ENCODE peak calls at places on chromosomes 4 and X, in seven cellular contexts. One of them, this sample, is unnamed. For H3K4me1, the result is how much of the 10 kb centered on the place peaks cover.

GRCh38 chrX:54358424-54359211 is 772 bp upstream of the WNK3 start:
- DNase-seq in HCT116: no peak
- DNase-seq in esophagus muscularis mucosa: no peak
- DNase-seq in endothelial cell of umbilical vein: peak
- DNase-seq in prostate gland: peak
- DNase-seq in sigmoid colon: peak
- DNase-seq in SK-N-SH: peak
- DNase-seq in this sample: peak

GRCh38 chrX:68835104-68835442 is 6.3 kb downstream of the EFNB1 start:
- DNase-seq in endothelial cell of umbilical vein: no peak
- DNase-seq in sigmoid colon: peak
- DNase-seq in prostate gland: no peak
- DNase-seq in esophagus muscularis mucosa: no peak
- DNase-seq in SK-N-SH: no peak
- DNase-seq in HCT116: no peak
- DNase-seq in this sample: no peak

GRCh38 chr4:14878681-14879080 is 123.6 kb upstream of the CPEB2 start:
- DNase-seq in endothelial cell of umbilical vein: no peak
- DNase-seq in esophagus muscularis mucosa: no peak
- DNase-seq in SK-N-SH: no peak
- DNase-seq in HCT116: no peak
- DNase-seq in sigmoid colon: no peak
- DNase-seq in prostate gland: no peak
- DNase-seq in this sample: no peak

GRCh38 chr4:152773953-152774352 is 5.6 kb downstream of the TIGD4 start:
- DNase-seq in prostate gland: no peak
- DNase-seq in HCT116: no peak
- DNase-seq in SK-N-SH: no peak
- DNase-seq in endothelial cell of umbilical vein: no peak
- DNase-seq in esophagus muscularis mucosa: no peak
- DNase-seq in sigmoid colon: no peak
- DNase-seq in this sample: no peak

GRCh38 chr4:67087897-67088296 is 457.4 kb downstream of the CENPC start:
- DNase-seq in SK-N-SH: peak
- DNase-seq in sigmoid colon: no peak
- DNase-seq in HCT116: peak
- DNase-seq in prostate gland: no peak
- DNase-seq in endothelial cell of umbilical vein: peak
- DNase-seq in esophagus muscularis mucosa: no peak
- DNase-seq in this sample: no peak

GRCh38 chr4:80125252-80126177 is 52.5 kb upstream of the ANTXR2 start:
- DNase-seq in HCT116: peak
- DNase-seq in prostate gland: peak
- DNase-seq in sigmoid colon: no peak
- DNase-seq in esophagus muscularis mucosa: no peak
- DNase-seq in endothelial cell of umbilical vein: peak
- DNase-seq in SK-N-SH: no peak
- DNase-seq in this sample: no peak

GRCh38 chrX:75096331-75096730 is 59.8 kb downstream of the ABCB7 start:
- DNase-seq in HCT116: no peak
- DNase-seq in SK-N-SH: no peak
- DNase-seq in esophagus muscularis mucosa: no peak
- DNase-seq in prostate gland: no peak
- DNase-seq in sigmoid colon: no peak
- DNase-seq in endothelial cell of umbilical vein: peak
- DNase-seq in this sample: no peak

GRCh38 chr4:140149851-140150635 is 3.9 kb downstream of the MAML3 start:
- DNase-seq in sigmoid colon: peak
- DNase-seq in endothelial cell of umbilical vein: peak
- DNase-seq in HCT116: peak
- DNase-seq in prostate gland: peak
- DNase-seq in esophagus muscularis mucosa: peak
- DNase-seq in SK-N-SH: peak
- DNase-seq in this sample: peak

GRCh38 chr4:1246111-1246881 is 2.6 kb downstream of the CTBP1 start:
- DNase-seq in prostate gland: no peak
- DNase-seq in esophagus muscularis mucosa: no peak
- DNase-seq in sigmoid colon: peak
- DNase-seq in SK-N-SH: peak
- DNase-seq in endothelial cell of umbilical vein: no peak
- DNase-seq in HCT116: no peak
- DNase-seq in this sample: no peak

DNA sequence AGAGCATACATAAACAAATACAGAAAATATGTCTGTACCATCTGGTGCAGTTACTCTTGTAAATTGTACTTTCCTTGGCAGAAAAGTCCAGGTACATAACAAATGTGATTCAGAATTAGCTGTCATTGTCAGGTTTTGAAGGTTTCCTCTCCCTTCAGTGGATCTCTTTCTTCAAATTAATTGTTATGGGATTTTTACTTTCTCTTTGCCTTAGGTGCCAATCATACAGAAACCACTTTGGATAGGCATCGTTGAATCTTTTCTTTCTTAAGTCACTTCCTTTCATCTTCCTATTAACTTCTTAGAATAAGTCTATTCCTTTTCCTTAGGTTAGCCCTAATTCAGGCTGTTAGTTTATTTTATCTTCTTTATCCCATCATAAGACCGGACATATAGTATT is 1992.1 kb upstream of the IGFBP7 start:
- DNase-seq in prostate gland: no peak
- DNase-seq in sigmoid colon: no peak
- DNase-seq in endothelial cell of umbilical vein: no peak
- DNase-seq in esophagus muscularis mucosa: no peak
- DNase-seq in SK-N-SH: no peak
- DNase-seq in HCT116: no peak
- DNase-seq in this sample: no peak
- TF ChIP-seq POLR2AphosphoS5 in prostate gland: no peak
- TF ChIP-seq POLR2AphosphoS5 in sigmoid colon: no peak
- TF ChIP-seq POLR2AphosphoS5 in endothelial cell of umbilical vein: no peak
- TF ChIP-seq POLR2AphosphoS5 in esophagus muscularis mucosa: no peak
- TF ChIP-seq POLR2AphosphoS5 in SK-N-SH: no peak
- TF ChIP-seq POLR2AphosphoS5 in HCT116: no peak
- TF ChIP-seq POLR2AphosphoS5 in this sample: no peak

DNA sequence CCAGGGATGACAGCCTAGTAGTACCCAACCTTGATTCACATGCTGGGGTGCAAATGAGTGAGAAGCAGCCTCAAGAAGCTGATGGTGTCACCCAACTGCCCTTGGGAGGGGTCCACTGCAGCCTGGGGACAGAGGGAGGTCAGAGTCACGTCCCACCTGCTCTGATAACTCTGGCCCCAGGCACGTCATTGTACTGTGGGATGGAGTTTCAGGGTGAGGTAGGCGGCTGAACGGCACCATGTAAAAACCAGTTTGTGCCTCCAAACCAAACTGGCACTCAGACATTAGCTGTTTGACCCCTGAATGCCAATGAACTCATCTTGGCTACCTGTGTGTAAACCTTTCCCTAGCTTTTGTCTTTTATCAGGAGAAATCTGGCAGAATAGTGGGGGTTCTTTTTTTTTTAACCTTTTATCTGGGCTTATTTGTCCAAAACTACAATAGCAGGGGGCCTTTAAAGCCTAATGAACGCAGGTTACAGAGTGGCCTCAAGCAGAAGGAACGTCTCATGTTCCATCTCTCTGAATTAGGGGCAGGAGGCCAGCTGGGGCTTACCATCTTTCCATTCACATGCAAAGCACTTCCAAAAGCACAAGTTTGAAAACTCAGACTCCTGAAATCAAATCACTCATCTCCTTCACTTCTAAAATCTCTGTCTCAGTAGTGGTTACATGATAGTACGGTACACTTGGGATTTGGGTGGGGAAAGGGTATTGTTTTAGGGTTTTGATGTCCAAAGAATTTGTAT is 89.4 kb downstream of the IRF2 start:
- DNase-seq in endothelial cell of umbilical vein: no peak
- DNase-seq in SK-N-SH: no peak
- DNase-seq in esophagus muscularis mucosa: no peak
- DNase-seq in sigmoid colon: no peak
- DNase-seq in HCT116: no peak
- DNase-seq in prostate gland: no peak
- DNase-seq in this sample: no peak
- H3K4me1 ChIP-seq in endothelial cell of umbilical vein: half or more
- H3K4me1 ChIP-seq in SK-N-SH: under half
- H3K4me1 ChIP-seq in esophagus muscularis mucosa: half or more
- H3K4me1 ChIP-seq in sigmoid colon: under half
- H3K4me1 ChIP-seq in HCT116: under half
- H3K4me1 ChIP-seq in prostate gland: under half
- H3K4me1 ChIP-seq in this sample: under half

GRCh38 chr4:89269267-89269666 is 38.3 kb downstream of the GPRIN3 start:
- DNase-seq in SK-N-SH: no peak
- DNase-seq in sigmoid colon: no peak
- DNase-seq in prostate gland: no peak
- DNase-seq in HCT116: no peak
- DNase-seq in esophagus muscularis mucosa: no peak
- DNase-seq in endothelial cell of umbilical vein: no peak
- DNase-seq in this sample: no peak
- H3K27ac ChIP-seq in SK-N-SH: no peak
- H3K27ac ChIP-seq in sigmoid colon: no peak
- H3K27ac ChIP-seq in prostate gland: no peak
- H3K27ac ChIP-seq in HCT116: no peak
- H3K27ac ChIP-seq in esophagus muscularis mucosa: no peak
- H3K27ac ChIP-seq in endothelial cell of umbilical vein: no peak
- H3K27ac ChIP-seq in this sample: no peak

GRCh38 chr4:2731907-2732314 is 24.2 kb downstream of the TNIP2 start:
- DNase-seq in esophagus muscularis mucosa: no peak
- DNase-seq in SK-N-SH: no peak
- DNase-seq in HCT116: no peak
- DNase-seq in sigmoid colon: peak
- DNase-seq in endothelial cell of umbilical vein: no peak
- DNase-seq in prostate gland: no peak
- DNase-seq in this sample: no peak
- TF ChIP-seq POLR2AphosphoS5 in esophagus muscularis mucosa: no peak
- TF ChIP-seq POLR2AphosphoS5 in SK-N-SH: no peak
- TF ChIP-seq POLR2AphosphoS5 in HCT116: no peak
- TF ChIP-seq POLR2AphosphoS5 in sigmoid colon: no peak
- TF ChIP-seq POLR2AphosphoS5 in endothelial cell of umbilical vein: no peak
- TF ChIP-seq POLR2AphosphoS5 in prostate gland: no peak
- TF ChIP-seq POLR2AphosphoS5 in this sample: no peak

DNA sequence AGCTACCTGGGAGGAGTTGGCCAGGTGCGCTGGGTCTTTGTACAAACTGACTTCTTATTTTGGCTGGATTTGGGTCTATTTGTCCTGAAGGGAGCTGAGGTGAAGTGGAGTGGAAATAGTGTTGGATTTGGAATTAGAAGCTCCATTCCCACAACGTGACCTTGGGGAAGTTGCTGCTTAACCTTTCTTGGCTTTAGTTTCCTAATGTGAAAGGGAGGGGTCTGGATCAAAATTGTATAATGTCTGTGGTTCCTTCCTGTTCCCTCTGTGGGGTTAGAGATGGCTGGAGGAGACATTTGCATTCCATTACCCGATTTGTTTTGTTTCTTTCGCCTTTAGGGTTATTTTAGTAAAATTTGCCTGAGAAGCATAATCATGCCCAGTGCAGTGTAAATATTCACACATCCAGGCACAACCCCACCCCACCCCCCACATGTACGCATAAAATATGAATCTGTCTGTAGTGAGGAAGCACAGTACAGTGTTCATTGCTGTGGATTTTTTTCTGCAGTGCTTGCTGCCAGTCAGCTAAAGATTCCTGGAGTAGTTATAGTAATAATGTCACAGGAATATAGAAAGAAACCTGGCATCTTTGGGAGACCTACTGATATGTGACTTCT is 21.5 kb downstream of the JADE1 start:
- DNase-seq in esophagus muscularis mucosa: no peak
- DNase-seq in prostate gland: no peak
- DNase-seq in HCT116: no peak
- DNase-seq in sigmoid colon: no peak
- DNase-seq in endothelial cell of umbilical vein: peak
- DNase-seq in SK-N-SH: no peak
- DNase-seq in this sample: no peak
- H3K4me1 ChIP-seq in esophagus muscularis mucosa: under half
- H3K4me1 ChIP-seq in prostate gland: under half
- H3K4me1 ChIP-seq in HCT116: under half
- H3K4me1 ChIP-seq in sigmoid colon: half or more
- H3K4me1 ChIP-seq in endothelial cell of umbilical vein: under half
- H3K4me1 ChIP-seq in SK-N-SH: under half
- H3K4me1 ChIP-seq in this sample: under half

GRCh38 chrX:130103605-130104004 is 6.7 kb downstream of the ELF4 start:
- DNase-seq in endothelial cell of umbilical vein: no peak
- DNase-seq in HCT116: no peak
- DNase-seq in sigmoid colon: no peak
- DNase-seq in SK-N-SH: no peak
- DNase-seq in esophagus muscularis mucosa: no peak
- DNase-seq in prostate gland: no peak
- DNase-seq in this sample: no peak

GRCh38 chrX:130108647-130109428 is 1.5 kb downstream of the ELF4 start:
- DNase-seq in endothelial cell of umbilical vein: no peak
- DNase-seq in prostate gland: no peak
- DNase-seq in sigmoid colon: no peak
- DNase-seq in SK-N-SH: peak
- DNase-seq in esophagus muscularis mucosa: no peak
- DNase-seq in HCT116: no peak
- DNase-seq in this sample: no peak

GRCh38 chrX:130109429-130110378 is 593 bp downstream of the ELF4 start:
- DNase-seq in prostate gland: no peak
- DNase-seq in SK-N-SH: peak
- DNase-seq in sigmoid colon: peak
- DNase-seq in esophagus muscularis mucosa: no peak
- DNase-seq in endothelial cell of umbilical vein: no peak
- DNase-seq in HCT116: no peak
- DNase-seq in this sample: no peak

GRCh38 chrX:130106071-130106470 is 4.2 kb downstream of the ELF4 start:
- DNase-seq in HCT116: no peak
- DNase-seq in sigmoid colon: no peak
- DNase-seq in SK-N-SH: peak
- DNase-seq in endothelial cell of umbilical vein: peak
- DNase-seq in prostate gland: no peak
- DNase-seq in esophagus muscularis mucosa: no peak
- DNase-seq in this sample: no peak

GRCh38 chrX:130105226-130105625 is 5.1 kb downstream of the ELF4 start:
- DNase-seq in endothelial cell of umbilical vein: no peak
- DNase-seq in prostate gland: no peak
- DNase-seq in esophagus muscularis mucosa: no peak
- DNase-seq in HCT116: no peak
- DNase-seq in SK-N-SH: no peak
- DNase-seq in sigmoid colon: no peak
- DNase-seq in this sample: no peak
- H3K27ac ChIP-seq in endothelial cell of umbilical vein: no peak
- H3K27ac ChIP-seq in prostate gland: no peak
- H3K27ac ChIP-seq in esophagus muscularis mucosa: no peak
- H3K27ac ChIP-seq in HCT116: no peak
- H3K27ac ChIP-seq in SK-N-SH: no peak
- H3K27ac ChIP-seq in sigmoid colon: no peak
- H3K27ac ChIP-seq in this sample: no peak

This sample was measured in breast epithelium.